ENCODE peak calls at places on chromosomes 5 and 9, in five cellular contexts. M is GM23248, U is NCI-H226, Z is NCI-H69, N is AG04449. O is an unnamed sample.

GRCh38 chr5:167219296-167219695 is 1072.1 kb upstream of the WWC1 start:
- DNase-seq in M (no peak), U (no peak), Z (no peak), N (no peak), O (no peak)

GRCh38 chr9:130938652-130939404 is at the start of gene FIBCD1:
- DNase-seq in M (peak), U (peak), Z (peak), N (no peak), O (no peak)

GRCh38 chr9:80811003-80811402 is 878.3 kb downstream of the TLE1 start:
- DNase-seq in M (no peak), U (peak), Z (no peak), N (no peak), O (no peak)

GRCh38 chr9:14240491-14240890 is 73.5 kb downstream of the NFIB start:
- DNase-seq in M (no peak), U (no peak), Z (peak), N (no peak), O (no peak)

GRCh38 chr9:133701321-133701980 is 36.7 kb downstream of the SARDH start:
- DNase-seq in M (peak), U (no peak), Z (no peak), N (no peak), O (peak)

GRCh38 chr5:65037845-65038815 is 269.4 kb downstream of the CWC27 start:
- DNase-seq in M (peak), U (no peak), Z (peak), N (no peak), O (no peak)

GRCh38 chr9:118295413-118295812 is 591.2 kb downstream of the TLR4 start:
- DNase-seq in M (no peak), U (no peak), Z (peak), N (no peak), O (no peak)

GRCh38 chr9:1956958-1957357 is 58.2 kb upstream of the SMARCA2 start:
- DNase-seq in M (no peak), U (no peak), Z (no peak), N (no peak), O (no peak)

GRCh38 chr5:11335881-11336760 is 568.1 kb downstream of the CTNND2 start:
- DNase-seq in M (no peak), U (no peak), Z (no peak), N (no peak), O (no peak)

GRCh38 chr9:98129451-98129881 is 10.4 kb upstream of the TRIM14 start:
- DNase-seq in M (no peak), U (no peak), Z (no peak), N (no peak), O (peak)

GRCh38 chr5:523658-524441 is 399 bp downstream of the SLC9A3 start:
- DNase-seq in M (peak), U (no peak), Z (no peak), N (no peak), O (no peak)

GRCh38 chr9:101668466-101668865 is 70.0 kb downstream of the GRIN3A start:
- DNase-seq in M (no peak), U (no peak), Z (peak), N (no peak), O (no peak)

GRCh38 chr5:178407646-178408045 is 175.0 kb upstream of the PHYKPL start:
- DNase-seq in M (no peak), U (no peak), Z (no peak), N (no peak), O (no peak)

GRCh38 chr5:50929174-50929573 is 262.7 kb downstream of the PARP8 start:
- DNase-seq in M (no peak), U (no peak), Z (peak), N (no peak), O (no peak)

GRCh38 chr5:104179057-104179456 is 616.5 kb upstream of the NUDT12 start:
- DNase-seq in M (peak), U (peak), Z (peak), N (no peak), O (peak)

GRCh38 chr5:73596705-73597328 is 29.2 kb upstream of the ARHGEF28 start:
- DNase-seq in M (peak), U (no peak), Z (peak), N (no peak), O (peak)

GRCh38 chr5:127758884-127759283 is 55.7 kb downstream of the CCDC192 start:
- DNase-seq in M (peak), U (peak), Z (peak), N (no peak), O (no peak)

GRCh38 chr5:34455096-34455495 is 201.0 kb upstream of the RAI14 start:
- DNase-seq in M (peak), U (no peak), Z (no peak), N (no peak), O (no peak)

GRCh38 chr9:108272350-108272899 is 583.4 kb downstream of the ACTL7B start:
- DNase-seq in M (peak), U (no peak), Z (no peak), N (no peak), O (peak)

GRCh38 chr5:176446884-176447537 is 1.2 kb upstream of the FAF2 start:
- DNase-seq in M (peak), U (no peak), Z (peak), N (no peak), O (peak)

GRCh38 chr9:82170079-82170662 is 181.6 kb downstream of the SPATA31D1 start:
- DNase-seq in M (no peak), U (no peak), Z (peak), N (no peak), O (no peak)

GRCh38 chr9:136754059-136754572 is 3.9 kb downstream of the LCN8 start:
- DNase-seq in M (no peak), U (no peak), Z (peak), N (no peak), O (no peak)

GRCh38 chr5:147481857-147482256 is 28.0 kb downstream of the DPYSL3 start:
- DNase-seq in M (peak), U (peak), Z (no peak), N (no peak), O (no peak)

GRCh38 chr9:125495137-125496119 is 211.6 kb downstream of the MAPKAP1 start:
- DNase-seq in M (peak), U (peak), Z (peak), N (no peak), O (no peak)

GRCh38 chr9:132042324-132042723 is 37.3 kb downstream of the MED27 start:
- DNase-seq in M (peak), U (peak), Z (peak), N (peak), O (no peak)

GRCh38 chr9:136671646-136672430 is 9.1 kb downstream of the EGFL7 start:
- DNase-seq in M (peak), U (no peak), Z (peak), N (no peak), O (no peak)

GRCh38 chr5:82480331-82480730 is 202.2 kb upstream of the RPS23 start:
- DNase-seq in M (peak), U (no peak), Z (no peak), N (no peak), O (no peak)

GRCh38 chr9:126475933-126476555 is 137.7 kb upstream of the LMX1B start:
- DNase-seq in M (no peak), U (no peak), Z (no peak), N (no peak), O (no peak)

GRCh38 chr5:88879724-88880123 is 3.3 kb downstream of the MEF2C start:
- DNase-seq in M (no peak), U (no peak), Z (no peak), N (no peak), O (peak)

GRCh38 chr5:135482383-135482933 is 30.3 kb upstream of the TIFAB start:
- DNase-seq in M (no peak), U (no peak), Z (peak), N (no peak), O (no peak)

GRCh38 chr9:127397722-127398647 is 1.0 kb downstream of the SLC2A8 start:
- DNase-seq in M (peak), U (no peak), Z (peak), N (no peak), O (no peak)

GRCh38 chr5:38426986-38427950 is 129.2 kb downstream of the LIFR start:
- DNase-seq in M (no peak), U (peak), Z (peak), N (no peak), O (no peak)

GRCh38 chr9:128072144-128073021 is 4.4 kb downstream of the SLC25A25 start:
- DNase-seq in M (peak), U (no peak), Z (peak), N (no peak), O (peak)

GRCh38 chr5:108212775-108213346 is 169.0 kb downstream of the FBXL17 start:
- DNase-seq in M (peak), U (no peak), Z (peak), N (no peak), O (no peak)